ENCODE peak calls at places on chromosomes 7 and 10, in eight cellular contexts. G is A549, L is GM23248, H is endodermal cell, X is H7, R is NCI-H1694, Y is T-helper 9 cell, N is A172. D is an unnamed sample.
A peak's percentile ranks its signal among the peaks of the same experiment; 100 is the strongest.

GRCh38 chr10:108039821-108040584 is 875.5 kb upstream of the SORCS1 start:
- DNase-seq in L (no peak), H (peak; percentile 73), R (no peak), N (no peak), X (no peak), Y (no peak), G (peak; percentile 10), D (no peak)

GRCh38 chr7:154857728-154858681 is 144.9 kb downstream of the PAXIP1 start:
- DNase-seq in G (peak; percentile 31), Y (no peak), N (no peak), H (peak; percentile 68), L (no peak), R (no peak), X (peak; percentile 66), D (no peak)

GRCh38 chr7:158574308-158575036 is 13.2 kb downstream of the PTPRN2 start:
- DNase-seq in G (no peak), L (no peak), N (no peak), R (no peak), Y (no peak), H (no peak), X (no peak), D (no peak)

GRCh38 chr7:44114586-44115310 is 8.6 kb downstream of the POLD2 start:
- DNase-seq in Y (no peak), G (no peak), N (no peak), R (no peak), L (no peak), X (no peak), H (no peak), D (no peak)

GRCh38 chr10:18666810-18667209 is 7.6 kb downstream of the ARL5B start:
- DNase-seq in X (no peak), H (no peak), R (no peak), Y (no peak), N (peak; percentile 70), L (peak; percentile 57), G (peak; percentile 29), D (no peak)

GRCh38 chr10:48365668-48366067 is 59.2 kb downstream of the MAPK8 start:
- DNase-seq in Y (no peak), H (no peak), X (no peak), N (no peak), G (no peak), L (peak; percentile 43), R (no peak), D (no peak)

GRCh38 chr7:96151889-96152288 is 170.0 kb downstream of the SLC25A13 start:
- DNase-seq in N (no peak), G (no peak), X (no peak), L (no peak), Y (no peak), H (no peak), R (no peak), D (no peak)

GRCh38 chr10:22320591-22321155 is at the start of gene BMI1:
- DNase-seq in N (peak; percentile 55), Y (peak; percentile 65), R (peak; percentile 18), H (peak; percentile 92), G (peak; percentile 76), L (peak; percentile 90), X (peak; percentile 90), D (no peak)

GRCh38 chr7:115038158-115038557 is 116.3 kb downstream of the MDFIC start:
- DNase-seq in L (no peak), N (no peak), X (no peak), H (no peak), G (no peak), Y (no peak), R (no peak), D (no peak)

GRCh38 chr7:33423646-33424020 is 294.3 kb downstream of the BBS9 start:
- DNase-seq in Y (no peak), H (peak; percentile 81), G (peak; percentile 12), L (no peak), R (peak; percentile 17), N (peak; percentile 14), X (peak; percentile 11), D (no peak)

GRCh38 chr10:29734980-29735627 is 100.3 kb upstream of the SVIL start:
- DNase-seq in Y (peak; percentile 25), H (peak; percentile 81), G (peak; percentile 36), L (peak; percentile 66), N (no peak), R (no peak), X (peak; percentile 83), D (no peak)

GRCh38 chr7:106757846-106758245 is 96.9 kb upstream of the CCDC71L start:
- DNase-seq in X (no peak), Y (no peak), H (no peak), L (peak; percentile 60), N (no peak), R (peak; percentile 89), G (no peak), D (peak; percentile 59)

GRCh38 chr10:16788778-16789177 is 28.4 kb downstream of the RSU1 start:
- DNase-seq in X (no peak), G (no peak), N (no peak), R (no peak), H (no peak), Y (no peak), L (no peak), D (no peak)

GRCh38 chr7:55306331-55306730 is 58.8 kb upstream of the LANCL2 start:
- DNase-seq in G (no peak), R (no peak), H (no peak), N (peak; percentile 58), X (no peak), Y (no peak), L (peak; percentile 56), D (no peak)

GRCh38 chr7:157502701-157503111 is 165.9 kb downstream of the DNAJB6 start:
- DNase-seq in L (peak; percentile 6), H (peak; percentile 28), Y (peak; percentile 61), G (no peak), X (peak; percentile 12), R (no peak), N (peak; percentile 53), D (no peak)

GRCh38 chr7:107856806-107857540 is 34.0 kb upstream of the DLD start:
- DNase-seq in R (no peak), X (no peak), L (no peak), G (no peak), N (peak; percentile 22), Y (peak; percentile 4), H (no peak), D (no peak)

GRCh38 chr7:136687693-136688322 is 180.6 kb upstream of the CHRM2 start:
- DNase-seq in X (peak; percentile 14), H (peak; percentile 51), Y (no peak), G (peak; percentile 24), R (no peak), N (peak; percentile 13), L (peak; percentile 49), D (no peak)

GRCh38 chr10:98610301-98610700 is 163.6 kb upstream of the HPS1 start:
- DNase-seq in L (peak; percentile 6), X (no peak), Y (no peak), H (no peak), G (no peak), R (no peak), N (no peak), D (no peak)

GRCh38 chr7:33766396-33766795 is 138.9 kb upstream of the BMPER start:
- DNase-seq in N (no peak), Y (no peak), G (no peak), H (no peak), R (no peak), X (no peak), L (peak; percentile 27), D (no peak)

GRCh38 chr7:41796331-41796730 is 93.4 kb upstream of the INHBA start:
- DNase-seq in G (no peak), H (no peak), R (no peak), X (no peak), L (peak; percentile 48), N (no peak), Y (no peak), D (no peak)

GRCh38 chr7:132933076-132933466 is 148.8 kb downstream of the CHCHD3 start:
- DNase-seq in G (no peak), R (no peak), Y (no peak), H (no peak), X (no peak), N (peak; percentile 28), L (peak; percentile 71), D (no peak)

GRCh38 chr10:59372543-59372942 is 10.2 kb upstream of the FAM13C start:
- DNase-seq in N (no peak), X (no peak), H (no peak), L (peak; percentile 51), Y (no peak), G (no peak), R (no peak), D (no peak)